ENCODE peak calls at places on chromosomes 6 and 20, in four cellular contexts. One of them, this sample, is unnamed.

GRCh38 chr6:52553158-52553557 is 23.7 kb downstream of the TRAM2 start:
- DNase-seq in iris pigment epithelial cell: no peak
- DNase-seq in tibial artery: no peak
- DNase-seq in epithelial cell of esophagus: no peak
- DNase-seq in this sample: no peak

GRCh38 chr6:56549014-56549413 is 93.7 kb downstream of the DST start:
- DNase-seq in iris pigment epithelial cell: peak
- DNase-seq in tibial artery: no peak
- DNase-seq in epithelial cell of esophagus: no peak
- DNase-seq in this sample: no peak

GRCh38 chr6:56370591-56371198 is 123.3 kb upstream of the COL21A1 start:
- DNase-seq in iris pigment epithelial cell: peak
- DNase-seq in tibial artery: peak
- DNase-seq in epithelial cell of esophagus: peak
- DNase-seq in this sample: peak

GRCh38 chr6:90390379-90390778 is 93.7 kb upstream of the BACH2 start:
- DNase-seq in iris pigment epithelial cell: no peak
- DNase-seq in tibial artery: no peak
- DNase-seq in epithelial cell of esophagus: no peak
- DNase-seq in this sample: no peak

GRCh38 chr6:69064226-69064625 is 429.1 kb downstream of the ADGRB3 start:
- DNase-seq in iris pigment epithelial cell: no peak
- DNase-seq in tibial artery: no peak
- DNase-seq in epithelial cell of esophagus: no peak
- DNase-seq in this sample: no peak

GRCh38 chr6:136609878-136610706 is 59.9 kb upstream of the MAP7 start:
- DNase-seq in iris pigment epithelial cell: peak
- DNase-seq in tibial artery: peak
- DNase-seq in epithelial cell of esophagus: peak
- DNase-seq in this sample: peak

GRCh38 chr6:12275084-12275483 is 15.1 kb upstream of the EDN1 start:
- DNase-seq in iris pigment epithelial cell: peak
- DNase-seq in tibial artery: no peak
- DNase-seq in epithelial cell of esophagus: peak
- DNase-seq in this sample: peak

GRCh38 chr6:136774228-136775041 is 17.8 kb downstream of the MAP3K5 start:
- DNase-seq in iris pigment epithelial cell: peak
- DNase-seq in tibial artery: no peak
- DNase-seq in epithelial cell of esophagus: peak
- DNase-seq in this sample: peak

GRCh38 chr6:43509142-43509983 is 783 bp downstream of the LRRC73 start:
- DNase-seq in iris pigment epithelial cell: no peak
- DNase-seq in tibial artery: no peak
- DNase-seq in epithelial cell of esophagus: no peak
- DNase-seq in this sample: no peak

GRCh38 chr20:36582821-36583220 is 9.4 kb downstream of the TGIF2 start:
- DNase-seq in iris pigment epithelial cell: no peak
- DNase-seq in tibial artery: no peak
- DNase-seq in epithelial cell of esophagus: no peak
- DNase-seq in this sample: no peak

GRCh38 chr6:34052918-34053608 is 92.8 kb downstream of the GRM4 start:
- DNase-seq in iris pigment epithelial cell: no peak
- DNase-seq in tibial artery: no peak
- DNase-seq in epithelial cell of esophagus: no peak
- DNase-seq in this sample: no peak

GRCh38 chr6:127539292-127539691 is 20.2 kb upstream of the MTCL3 start:
- DNase-seq in iris pigment epithelial cell: peak
- DNase-seq in tibial artery: no peak
- DNase-seq in epithelial cell of esophagus: peak
- DNase-seq in this sample: peak

GRCh38 chr20:22453244-22454080 is 130.9 kb downstream of the FOXA2 start:
- DNase-seq in iris pigment epithelial cell: peak
- DNase-seq in tibial artery: no peak
- DNase-seq in epithelial cell of esophagus: peak
- DNase-seq in this sample: no peak

GRCh38 chr6:104855507-104855906 is 4.2 kb downstream of the HACE1 start:
- DNase-seq in iris pigment epithelial cell: peak
- DNase-seq in tibial artery: no peak
- DNase-seq in epithelial cell of esophagus: peak
- DNase-seq in this sample: peak

GRCh38 chr6:139013185-139013800 is 15.3 kb upstream of the ABRACL start:
- DNase-seq in iris pigment epithelial cell: no peak
- DNase-seq in tibial artery: no peak
- DNase-seq in epithelial cell of esophagus: no peak
- DNase-seq in this sample: no peak

GRCh38 chr20:1734269-1734858 is 76.8 kb upstream of the SIRPG start:
- DNase-seq in iris pigment epithelial cell: no peak
- DNase-seq in tibial artery: no peak
- DNase-seq in epithelial cell of esophagus: peak
- DNase-seq in this sample: no peak

GRCh38 chr6:74368746-74369145 is 672.7 kb downstream of the CD109 start:
- DNase-seq in iris pigment epithelial cell: peak
- DNase-seq in tibial artery: no peak
- DNase-seq in epithelial cell of esophagus: no peak
- DNase-seq in this sample: peak

GRCh38 chr20:61560361-61560853 is 308.3 kb downstream of the CDH4 start:
- DNase-seq in iris pigment epithelial cell: peak
- DNase-seq in tibial artery: no peak
- DNase-seq in epithelial cell of esophagus: peak
- DNase-seq in this sample: peak

GRCh38 chr20:1669304-1669703 is 11.7 kb upstream of the SIRPG start:
- DNase-seq in iris pigment epithelial cell: peak
- DNase-seq in tibial artery: no peak
- DNase-seq in epithelial cell of esophagus: no peak
- DNase-seq in this sample: peak

GRCh38 chr6:105509506-105510331 is 106.8 kb upstream of the PREP start:
- DNase-seq in iris pigment epithelial cell: peak
- DNase-seq in tibial artery: no peak
- DNase-seq in epithelial cell of esophagus: no peak
- DNase-seq in this sample: no peak

GRCh38 chr20:25254571-25254970 is 6.7 kb downstream of the PYGB start:
- DNase-seq in iris pigment epithelial cell: no peak
- DNase-seq in tibial artery: no peak
- DNase-seq in epithelial cell of esophagus: no peak
- DNase-seq in this sample: no peak

GRCh38 chr6:69584913-69585729 is 211.7 kb downstream of the LMBRD1 start:
- DNase-seq in iris pigment epithelial cell: no peak
- DNase-seq in tibial artery: no peak
- DNase-seq in epithelial cell of esophagus: no peak
- DNase-seq in this sample: peak

GRCh38 chr6:155263373-155264063 is at the start of gene CLDN20:
- DNase-seq in iris pigment epithelial cell: no peak
- DNase-seq in tibial artery: no peak
- DNase-seq in epithelial cell of esophagus: no peak
- DNase-seq in this sample: no peak

GRCh38 chr6:75934643-75935472 is 137.6 kb downstream of the IMPG1 start:
- DNase-seq in iris pigment epithelial cell: peak
- DNase-seq in tibial artery: peak
- DNase-seq in epithelial cell of esophagus: peak
- DNase-seq in this sample: peak

This sample was measured in astrocyte.